ENCODE peak calls at places on chromosomes 12 and 14, in eight cellular contexts. One of them, this sample, is unnamed. For H3K4me1, the result is how much of the 10 kb centered on the place peaks cover.

GRCh38 chr12:116818948-116819832 is 62.1 kb downstream of the HRK start:
- DNase-seq in psoas muscle: peak
- DNase-seq in kidney: peak
- DNase-seq in left ventricle myocardium inferior: peak
- DNase-seq in transverse colon: peak
- DNase-seq in stomach: peak
- DNase-seq in GM23338: peak
- DNase-seq in thoracic aorta: peak
- DNase-seq in this sample: peak

GRCh38 chr14:35532783-35533356 is 1.1 kb upstream of the INSM2 start:
- DNase-seq in GM23338: no peak
- DNase-seq in transverse colon: no peak
- DNase-seq in left ventricle myocardium inferior: no peak
- DNase-seq in psoas muscle: no peak
- DNase-seq in stomach: no peak
- DNase-seq in kidney: no peak
- DNase-seq in thoracic aorta: no peak
- DNase-seq in this sample: no peak

GRCh38 chr14:69610859-69611263 is 535 bp upstream of the SUSD6 start:
- DNase-seq in GM23338: peak
- DNase-seq in kidney: no peak
- DNase-seq in transverse colon: no peak
- DNase-seq in left ventricle myocardium inferior: no peak
- DNase-seq in psoas muscle: no peak
- DNase-seq in thoracic aorta: no peak
- DNase-seq in stomach: no peak
- DNase-seq in this sample: no peak

GRCh38 chr14:59103396-59103795 is 85.1 kb upstream of the DAAM1 start:
- DNase-seq in kidney: no peak
- DNase-seq in psoas muscle: no peak
- DNase-seq in GM23338: no peak
- DNase-seq in left ventricle myocardium inferior: no peak
- DNase-seq in transverse colon: no peak
- DNase-seq in thoracic aorta: no peak
- DNase-seq in stomach: no peak
- DNase-seq in this sample: no peak

GRCh38 chr14:26841920-26842741 is 244.3 kb upstream of the NOVA1 start:
- DNase-seq in thoracic aorta: no peak
- DNase-seq in transverse colon: peak
- DNase-seq in GM23338: no peak
- DNase-seq in left ventricle myocardium inferior: no peak
- DNase-seq in psoas muscle: peak
- DNase-seq in stomach: peak
- DNase-seq in kidney: peak
- DNase-seq in this sample: no peak

GRCh38 chr14:34496679-34497513 is 34.9 kb upstream of the SPTSSA start:
- DNase-seq in left ventricle myocardium inferior: peak
- DNase-seq in GM23338: peak
- DNase-seq in psoas muscle: peak
- DNase-seq in thoracic aorta: peak
- DNase-seq in stomach: peak
- DNase-seq in transverse colon: peak
- DNase-seq in kidney: peak
- DNase-seq in this sample: no peak

GRCh38 chr12:131455581-131456110 is 255.2 kb upstream of the SFSWAP start:
- DNase-seq in psoas muscle: no peak
- DNase-seq in stomach: peak
- DNase-seq in left ventricle myocardium inferior: no peak
- DNase-seq in kidney: no peak
- DNase-seq in GM23338: no peak
- DNase-seq in thoracic aorta: no peak
- DNase-seq in transverse colon: no peak
- DNase-seq in this sample: peak

GRCh38 chr12:12439636-12440035 is 82.8 kb downstream of the BORCS5 start:
- DNase-seq in thoracic aorta: no peak
- DNase-seq in left ventricle myocardium inferior: no peak
- DNase-seq in transverse colon: no peak
- DNase-seq in kidney: no peak
- DNase-seq in GM23338: no peak
- DNase-seq in psoas muscle: no peak
- DNase-seq in stomach: no peak
- DNase-seq in this sample: no peak

GRCh38 chr14:31419179-31420012 is 954 bp downstream of the HEATR5A start:
- DNase-seq in GM23338: no peak
- DNase-seq in left ventricle myocardium inferior: no peak
- DNase-seq in stomach: no peak
- DNase-seq in kidney: no peak
- DNase-seq in transverse colon: no peak
- DNase-seq in thoracic aorta: no peak
- DNase-seq in psoas muscle: no peak
- DNase-seq in this sample: no peak

GRCh38 chr12:118981285-118982201 is at the start of gene SRRM4:
- DNase-seq in transverse colon: no peak
- DNase-seq in stomach: peak
- DNase-seq in GM23338: peak
- DNase-seq in kidney: peak
- DNase-seq in left ventricle myocardium inferior: no peak
- DNase-seq in psoas muscle: peak
- DNase-seq in thoracic aorta: no peak
- DNase-seq in this sample: peak

GRCh38 chr14:72638021-72638420 is 255.9 kb downstream of the DPF3 start:
- DNase-seq in stomach: no peak
- DNase-seq in GM23338: no peak
- DNase-seq in transverse colon: no peak
- DNase-seq in psoas muscle: peak
- DNase-seq in left ventricle myocardium inferior: no peak
- DNase-seq in thoracic aorta: no peak
- DNase-seq in kidney: no peak
- DNase-seq in this sample: no peak

GRCh38 chr14:72633551-72633950 is 260.4 kb downstream of the DPF3 start:
- DNase-seq in transverse colon: no peak
- DNase-seq in left ventricle myocardium inferior: no peak
- DNase-seq in thoracic aorta: no peak
- DNase-seq in kidney: no peak
- DNase-seq in psoas muscle: no peak
- DNase-seq in GM23338: no peak
- DNase-seq in stomach: no peak
- DNase-seq in this sample: no peak

GRCh38 chr14:72634910-72635647 is 258.8 kb downstream of the DPF3 start:
- DNase-seq in kidney: no peak
- DNase-seq in thoracic aorta: no peak
- DNase-seq in transverse colon: no peak
- DNase-seq in psoas muscle: no peak
- DNase-seq in left ventricle myocardium inferior: no peak
- DNase-seq in stomach: no peak
- DNase-seq in GM23338: peak
- DNase-seq in this sample: no peak

GRCh38 chr14:72636871-72637270 is 257.0 kb downstream of the DPF3 start:
- DNase-seq in thoracic aorta: no peak
- DNase-seq in left ventricle myocardium inferior: no peak
- DNase-seq in GM23338: no peak
- DNase-seq in transverse colon: no peak
- DNase-seq in psoas muscle: no peak
- DNase-seq in stomach: no peak
- DNase-seq in kidney: no peak
- DNase-seq in this sample: no peak

DNA sequence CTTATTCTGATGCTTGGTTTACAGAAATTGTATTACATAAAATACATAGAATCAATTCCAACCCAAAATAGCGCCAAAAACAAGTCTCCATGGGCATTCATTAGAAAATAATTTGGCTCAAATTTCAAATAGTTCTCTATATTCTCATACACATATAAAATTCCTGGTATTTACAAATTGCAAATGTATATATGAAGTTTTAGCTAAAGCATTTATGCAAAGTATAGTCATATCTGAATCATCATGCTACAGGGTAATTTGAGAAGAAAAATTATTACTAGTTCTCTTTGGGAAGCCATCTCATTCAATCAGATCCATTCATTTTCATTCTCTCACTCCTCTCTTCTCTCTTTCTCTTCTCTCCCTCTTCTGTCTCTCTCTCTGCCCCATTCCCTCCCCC is 257.8 kb downstream of the DPF3 start:
- DNase-seq in stomach: no peak
- DNase-seq in transverse colon: no peak
- DNase-seq in kidney: no peak
- DNase-seq in GM23338: no peak
- DNase-seq in psoas muscle: no peak
- DNase-seq in left ventricle myocardium inferior: no peak
- DNase-seq in thoracic aorta: no peak
- DNase-seq in this sample: no peak
- H3K4me1 ChIP-seq in stomach: under half
- H3K4me1 ChIP-seq in transverse colon: under half
- H3K4me1 ChIP-seq in kidney: under half
- H3K4me1 ChIP-seq in GM23338: under half
- H3K4me1 ChIP-seq in psoas muscle: under half
- H3K4me1 ChIP-seq in left ventricle myocardium inferior: under half
- H3K4me1 ChIP-seq in thoracic aorta: under half
- H3K4me1 ChIP-seq in this sample: under half

DNA sequence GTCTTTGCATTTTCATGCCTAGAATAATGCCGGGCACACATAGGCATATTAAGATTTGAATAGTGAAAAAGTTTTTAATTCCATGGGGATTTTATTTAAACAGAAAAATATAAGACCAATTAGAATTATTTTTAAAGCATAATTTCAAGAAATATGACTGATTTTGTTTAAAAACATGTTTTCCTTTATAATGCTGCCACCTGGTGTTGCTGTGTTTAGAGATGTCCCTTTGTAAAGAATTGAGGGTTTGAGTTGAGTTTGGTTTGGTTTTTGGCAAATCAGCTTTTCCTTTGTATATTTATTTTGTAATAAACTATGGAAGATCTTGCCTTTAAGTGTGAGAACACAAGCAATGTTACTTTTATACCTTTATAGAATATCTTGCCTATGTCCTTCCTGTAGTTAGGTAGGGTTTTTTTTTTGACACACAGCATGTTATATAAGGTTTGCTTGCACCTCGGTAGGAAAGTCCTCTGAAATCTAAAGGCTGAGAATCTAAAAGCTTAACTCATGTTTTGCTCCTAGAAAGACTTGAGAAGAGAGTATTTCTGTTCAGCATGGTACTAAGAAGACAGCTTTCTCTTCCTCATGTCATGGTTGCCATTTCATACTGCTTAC is 31.4 kb upstream of the SNAPC1 start:
- DNase-seq in stomach: no peak
- DNase-seq in psoas muscle: no peak
- DNase-seq in transverse colon: no peak
- DNase-seq in GM23338: no peak
- DNase-seq in left ventricle myocardium inferior: no peak
- DNase-seq in kidney: no peak
- DNase-seq in thoracic aorta: no peak
- DNase-seq in this sample: no peak
- TF ChIP-seq CTCF in stomach: no peak
- TF ChIP-seq CTCF in psoas muscle: peak
- TF ChIP-seq CTCF in transverse colon: peak
- TF ChIP-seq CTCF in GM23338: peak
- TF ChIP-seq CTCF in left ventricle myocardium inferior: peak
- TF ChIP-seq CTCF in kidney: peak
- TF ChIP-seq CTCF in thoracic aorta: peak
- TF ChIP-seq CTCF in this sample: peak

GRCh38 chr12:94813314-94813713 is 163.0 kb upstream of the TMCC3 start:
- DNase-seq in thoracic aorta: no peak
- DNase-seq in left ventricle myocardium inferior: no peak
- DNase-seq in stomach: no peak
- DNase-seq in GM23338: peak
- DNase-seq in kidney: no peak
- DNase-seq in psoas muscle: no peak
- DNase-seq in transverse colon: no peak
- DNase-seq in this sample: no peak

GRCh38 chr12:94815958-94816357 is 165.6 kb upstream of the TMCC3 start:
- DNase-seq in GM23338: peak
- DNase-seq in thoracic aorta: no peak
- DNase-seq in transverse colon: no peak
- DNase-seq in stomach: no peak
- DNase-seq in kidney: no peak
- DNase-seq in psoas muscle: no peak
- DNase-seq in left ventricle myocardium inferior: no peak
- DNase-seq in this sample: no peak

GRCh38 chr12:94815450-94815849 is 165.1 kb upstream of the TMCC3 start:
- DNase-seq in stomach: no peak
- DNase-seq in thoracic aorta: no peak
- DNase-seq in left ventricle myocardium inferior: no peak
- DNase-seq in transverse colon: no peak
- DNase-seq in kidney: no peak
- DNase-seq in psoas muscle: no peak
- DNase-seq in GM23338: no peak
- DNase-seq in this sample: no peak

GRCh38 chr12:94817695-94818075 is 167.3 kb upstream of the TMCC3 start:
- DNase-seq in stomach: no peak
- DNase-seq in left ventricle myocardium inferior: no peak
- DNase-seq in kidney: no peak
- DNase-seq in transverse colon: no peak
- DNase-seq in thoracic aorta: no peak
- DNase-seq in GM23338: no peak
- DNase-seq in psoas muscle: no peak
- DNase-seq in this sample: no peak

DNA sequence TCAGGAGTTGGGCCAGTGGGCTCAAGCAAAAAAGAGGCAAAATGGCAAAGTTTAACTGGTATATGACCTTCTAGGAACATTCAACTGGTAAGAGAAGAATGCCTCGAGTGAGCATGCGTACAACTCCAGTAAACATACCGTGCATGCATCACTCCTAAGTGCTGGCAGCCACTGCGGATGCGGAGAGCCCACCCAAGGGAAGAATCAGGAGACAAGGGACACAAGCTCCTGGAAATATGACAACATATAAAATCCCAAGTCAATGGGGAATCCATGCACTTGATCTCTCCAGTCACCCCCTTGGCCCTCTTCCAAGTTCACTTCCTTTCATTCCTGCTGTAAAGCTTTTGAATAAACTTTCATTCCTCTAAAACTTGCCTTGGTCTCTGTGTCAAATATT is 168.6 kb upstream of the TMCC3 start:
- DNase-seq in left ventricle myocardium inferior: no peak
- DNase-seq in GM23338: no peak
- DNase-seq in kidney: no peak
- DNase-seq in thoracic aorta: no peak
- DNase-seq in stomach: no peak
- DNase-seq in psoas muscle: no peak
- DNase-seq in transverse colon: no peak
- DNase-seq in this sample: no peak
- H3K4me1 ChIP-seq in left ventricle myocardium inferior: under half
- H3K4me1 ChIP-seq in GM23338: under half
- H3K4me1 ChIP-seq in kidney: under half
- H3K4me1 ChIP-seq in thoracic aorta: under half
- H3K4me1 ChIP-seq in stomach: under half
- H3K4me1 ChIP-seq in psoas muscle: under half
- H3K4me1 ChIP-seq in transverse colon: under half
- H3K4me1 ChIP-seq in this sample: under half

DNA sequence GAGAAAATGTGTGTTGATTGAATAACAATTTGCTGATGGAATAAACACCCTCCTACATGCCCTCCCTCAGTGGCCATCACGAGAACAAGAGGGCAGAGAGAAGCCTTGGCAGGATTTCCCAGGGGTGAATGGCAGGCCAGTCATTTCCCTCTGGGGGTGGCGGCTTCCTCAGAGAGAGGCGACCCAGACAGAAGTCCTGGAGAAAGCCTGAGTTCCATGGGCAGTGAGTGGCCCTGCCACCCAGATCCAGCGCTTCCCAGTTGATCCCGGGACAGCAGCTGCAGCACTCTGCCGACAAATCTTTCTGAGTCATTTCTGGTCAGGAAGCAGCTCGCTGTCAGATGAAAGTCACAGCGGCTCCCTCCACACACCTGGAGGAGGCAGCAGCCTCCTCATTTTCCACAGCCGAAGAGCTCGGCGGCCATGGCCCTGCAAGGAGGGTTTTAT is 123.0 kb downstream of the SCARB1 start:
- DNase-seq in left ventricle myocardium inferior: no peak
- DNase-seq in transverse colon: peak
- DNase-seq in stomach: peak
- DNase-seq in kidney: peak
- DNase-seq in GM23338: no peak
- DNase-seq in thoracic aorta: no peak
- DNase-seq in psoas muscle: peak
- DNase-seq in this sample: no peak
- TF ChIP-seq CTCF in left ventricle myocardium inferior: no peak
- TF ChIP-seq CTCF in transverse colon: no peak
- TF ChIP-seq CTCF in stomach: no peak
- TF ChIP-seq CTCF in kidney: no peak
- TF ChIP-seq CTCF in GM23338: peak
- TF ChIP-seq CTCF in thoracic aorta: no peak
- TF ChIP-seq CTCF in psoas muscle: peak
- TF ChIP-seq CTCF in this sample: no peak

This sample was measured in upper lobe of right lung.